ENCODE peak calls at places on chromosomes 1 and 21, in eight cellular contexts. F, E, X, U, T, I, A and N are unnamed samples.

GRCh38 chr1:193211539-193211938 is 25.1 kb upstream of the B3GALT2 start:
- DNase-seq in F (no peak), E (peak), X (peak), U (no peak), T (no peak), I (peak), A (peak), N (no peak)

GRCh38 chr1:94924967-94925366 is 1.9 kb downstream of the CNN3 start:
- DNase-seq in F (no peak), E (peak), X (no peak), U (no peak), T (no peak), I (no peak), A (no peak), N (no peak)

GRCh38 chr21:38913120-38913975 is 107.6 kb downstream of the ETS2 start:
- DNase-seq in F (peak), E (peak), X (peak), U (peak), T (peak), I (no peak), A (no peak), N (no peak)

GRCh38 chr1:56167596-56167995 is 411.8 kb downstream of the PLPP3 start:
- DNase-seq in F (no peak), E (no peak), X (no peak), U (no peak), T (peak), I (no peak), A (no peak), N (no peak)

GRCh38 chr1:111754964-111755320 is 759 bp upstream of the DDX20 start:
- DNase-seq in F (peak), E (no peak), X (no peak), U (no peak), T (peak), I (no peak), A (no peak), N (peak)

GRCh38 chr1:69321311-69321710 is 246.4 kb upstream of the LRRC7 start:
- DNase-seq in F (no peak), E (no peak), X (no peak), U (no peak), T (peak), I (no peak), A (no peak), N (no peak)

GRCh38 chr1:149885364-149886111 is 13.8 kb upstream of the BOLA1 start:
- DNase-seq in F (peak), E (peak), X (peak), U (peak), T (peak), I (peak), A (peak), N (no peak)

GRCh38 chr1:100700586-100700985 is 19.0 kb upstream of the VCAM1 start:
- DNase-seq in F (no peak), E (no peak), X (no peak), U (no peak), T (no peak), I (no peak), A (no peak), N (no peak)

GRCh38 chr1:89987170-89987819 is 7.6 kb upstream of the ZNF326 start:
- DNase-seq in F (peak), E (peak), X (peak), U (no peak), T (peak), I (peak), A (peak), N (peak)

GRCh38 chr1:218165687-218166088 is 119.4 kb upstream of the RRP15 start:
- DNase-seq in F (no peak), E (peak), X (no peak), U (no peak), T (no peak), I (no peak), A (no peak), N (no peak)
- TF ChIP-seq EZH2 in F (no peak), E (no peak), X (no peak), U (no peak), T (no peak), I (peak), A (peak), N (no peak)

DNA sequence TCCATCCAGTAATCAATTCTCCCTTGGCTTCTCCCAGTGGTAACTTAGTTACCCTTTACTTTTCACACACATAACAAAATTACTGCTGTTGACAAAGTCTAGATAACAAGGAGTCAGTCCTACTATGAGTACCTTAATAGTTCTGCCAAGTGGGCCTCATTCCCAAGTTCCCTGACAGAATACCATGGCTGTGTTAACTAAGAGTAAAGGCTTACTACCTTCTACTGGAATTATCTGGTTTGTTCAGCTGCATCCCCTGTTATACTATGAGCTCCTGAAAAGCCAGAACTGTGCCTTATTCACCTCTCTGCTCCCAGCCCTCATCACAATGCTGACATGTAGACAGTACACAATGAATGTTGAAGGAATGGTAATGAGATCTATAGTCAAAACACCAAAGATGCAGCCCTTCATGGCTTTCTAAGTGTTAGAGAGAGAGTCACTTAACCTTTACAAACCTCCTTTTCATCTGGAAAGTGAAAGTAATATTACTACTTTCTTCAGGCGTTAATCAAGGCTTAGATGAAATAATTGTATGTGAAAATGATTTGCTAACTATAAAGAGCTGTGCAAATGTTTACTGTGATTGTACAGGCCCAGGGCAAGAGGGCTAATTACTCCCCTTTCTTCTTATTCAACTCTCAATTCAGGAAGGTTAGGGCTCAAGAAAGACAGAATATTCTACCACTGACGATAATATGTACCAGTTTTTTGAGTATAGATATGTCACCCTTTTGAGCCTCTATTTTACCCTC is 70.4 kb upstream of the MROH9 start:
- DNase-seq in F (no peak), E (no peak), X (no peak), U (no peak), T (no peak), I (no peak), A (no peak), N (no peak)
- TF ChIP-seq POLR2AphosphoS5 in F (no peak), E (no peak), X (no peak), U (no peak), T (no peak), I (no peak), A (no peak), N (no peak)

GRCh38 chr1:6935379-6936307 is 150.4 kb downstream of the CAMTA1 start:
- DNase-seq in F (no peak), E (peak), X (no peak), U (no peak), T (no peak), I (no peak), A (no peak), N (no peak)
- TF ChIP-seq EZH2 in F (no peak), E (no peak), X (no peak), U (no peak), T (no peak), I (no peak), A (no peak), N (peak)

DNA sequence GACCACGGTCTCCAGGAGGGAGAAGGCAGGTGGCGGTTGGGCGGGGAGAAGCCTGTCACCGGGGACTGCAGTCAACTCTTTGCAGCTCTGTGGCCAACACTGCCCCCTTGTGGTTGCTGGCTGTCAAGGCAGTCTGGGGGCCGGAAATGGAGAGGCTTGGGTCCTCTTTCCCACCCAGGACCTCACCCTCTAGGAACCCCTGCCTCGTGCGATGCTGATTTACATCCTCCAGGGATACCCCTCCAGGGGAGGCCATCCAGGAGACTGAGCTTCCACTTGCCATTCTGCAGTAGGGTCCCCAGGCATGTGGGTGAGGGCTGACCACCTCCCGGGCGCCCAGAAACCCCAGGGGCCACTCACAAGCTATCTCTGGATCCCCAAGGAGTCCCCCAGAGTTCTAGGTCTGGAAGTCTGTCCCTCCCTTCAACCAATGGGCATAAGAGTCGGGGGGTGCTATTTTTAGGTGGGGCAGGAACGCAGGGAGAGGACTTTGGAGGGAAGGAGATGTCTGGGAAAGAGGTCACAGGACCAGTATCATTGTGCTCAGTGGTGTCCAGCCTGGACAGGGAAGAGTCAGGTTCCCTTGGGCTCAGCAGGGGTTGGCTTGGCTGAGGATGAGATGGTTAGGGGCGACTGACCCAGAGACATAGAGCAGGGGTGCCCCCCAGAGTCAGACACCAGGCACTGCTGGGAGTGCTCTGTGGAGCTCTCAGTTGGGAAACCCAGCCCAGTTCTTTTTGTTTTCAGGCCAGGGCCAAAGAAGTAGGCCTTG is 7.1 kb upstream of the GPR61 start:
- DNase-seq in F (peak), E (peak), X (peak), U (peak), T (peak), I (no peak), A (peak), N (peak)
- TF ChIP-seq POLR2AphosphoS5 in F (no peak), E (no peak), X (no peak), U (no peak), T (peak), I (no peak), A (no peak), N (no peak)

GRCh38 chr1:108669679-108670078 is 8.8 kb upstream of the HENMT1 start:
- DNase-seq in F (no peak), E (no peak), X (no peak), U (no peak), T (no peak), I (no peak), A (no peak), N (no peak)
- TF ChIP-seq EZH2 in F (no peak), E (no peak), X (no peak), U (no peak), T (no peak), I (no peak), A (no peak), N (no peak)

GRCh38 chr1:21919520-21919919 is 17.6 kb downstream of the HSPG2 start:
- DNase-seq in F (peak), E (peak), X (no peak), U (no peak), T (no peak), I (no peak), A (no peak), N (no peak)
- TF ChIP-seq POLR2AphosphoS5 in F (no peak), E (peak), X (no peak), U (no peak), T (no peak), I (no peak), A (no peak), N (no peak)